ENCODE peak calls at places on chromosome 4, in eight cellular contexts. Q is T-helper 2 cell, Z is G401, N is osteocyte, A is GM12864, X is PC-3, C is GDM1, B is iris pigment epithelial cell. W is an unnamed sample.

GRCh38 chr4:165839615-165840333 is 33.3 kb upstream of the TLL1 start:
- DNase-seq in N (no peak), B (no peak), X (peak), C (no peak), Z (no peak), Q (no peak), A (no peak), W (no peak)

GRCh38 chr4:112075129-112075753 is 70.0 kb upstream of the FAM241A start:
- DNase-seq in Q (no peak), A (no peak), X (peak), Z (peak), N (no peak), B (peak), C (no peak), W (no peak)

GRCh38 chr4:152408514-152409327 is 127.2 kb downstream of the FBXW7 start:
- DNase-seq in N (no peak), A (peak), C (peak), B (peak), Q (no peak), X (peak), Z (peak), W (peak)

GRCh38 chr4:143352052-143352451 is 15.4 kb downstream of the GAB1 start:
- DNase-seq in X (peak), Q (no peak), C (no peak), Z (no peak), N (no peak), B (no peak), A (no peak), W (peak)

GRCh38 chr4:109079731-109080130 is 222.7 kb downstream of the COL25A1 start:
- DNase-seq in N (no peak), A (no peak), Z (no peak), C (no peak), B (peak), X (peak), Q (no peak), W (no peak)

GRCh38 chr4:8544741-8545438 is 35.3 kb upstream of the GPR78 start:
- DNase-seq in B (no peak), Q (no peak), C (no peak), N (no peak), A (no peak), X (no peak), Z (no peak), W (no peak)

GRCh38 chr4:126541820-126542219 is 1090.9 kb upstream of the INTU start:
- DNase-seq in Q (no peak), X (no peak), Z (no peak), N (no peak), B (no peak), C (no peak), A (no peak), W (no peak)

GRCh38 chr4:57676394-57676793 is 566.2 kb upstream of the IGFBP7 start:
- DNase-seq in B (no peak), X (no peak), Q (no peak), A (no peak), Z (no peak), N (no peak), C (no peak), W (no peak)

GRCh38 chr4:38980903-38981676 is 51.1 kb downstream of the TMEM156 start:
- DNase-seq in N (no peak), C (no peak), X (no peak), B (peak), Z (no peak), Q (no peak), A (no peak), W (no peak)

GRCh38 chr4:147029296-147029695 is 83.6 kb upstream of the TTC29 start:
- DNase-seq in Z (no peak), A (no peak), X (no peak), N (no peak), B (no peak), C (no peak), Q (no peak), W (no peak)

GRCh38 chr4:152999376-153000067 is 63.4 kb downstream of the FHDC1 start:
- DNase-seq in C (no peak), A (no peak), Q (no peak), X (no peak), B (no peak), N (no peak), Z (peak), W (no peak)

GRCh38 chr4:153154010-153154975 is 50.0 kb upstream of the TRIM2 start:
- DNase-seq in A (no peak), Z (peak), C (no peak), X (peak), B (peak), N (no peak), Q (no peak), W (no peak)

GRCh38 chr4:62260256-62260655 is 1060.1 kb downstream of the ADGRL3 start:
- DNase-seq in Q (no peak), A (no peak), B (no peak), C (no peak), Z (no peak), N (no peak), X (peak), W (no peak)

GRCh38 chr4:4343038-4343437 is 43.9 kb upstream of the NSG1 start:
- DNase-seq in X (no peak), N (no peak), C (no peak), Q (no peak), Z (no peak), B (no peak), A (no peak), W (no peak)

GRCh38 chr4:54359919-54360650 is 131.0 kb downstream of the PDGFRA start:
- DNase-seq in A (no peak), X (no peak), N (no peak), B (no peak), Q (no peak), C (no peak), Z (no peak), W (no peak)

GRCh38 chr4:122622400-122622799 is 1.5 kb upstream of the IL21 start:
- DNase-seq in B (no peak), C (no peak), A (no peak), N (no peak), X (no peak), Z (no peak), Q (no peak), W (no peak)